ENCODE peak calls at places on chromosomes 11 and 22, in ten cellular contexts. One of them, this sample, is unnamed.

GRCh38 chr11:70466154-70466553 is 67.8 kb downstream of the CTTN start:
- DNase-seq in nucleus accumbens: no peak
- DNase-seq in type B pancreatic cell: no peak
- DNase-seq in T-helper 2 cell: no peak
- DNase-seq in hypothalamus: no peak
- DNase-seq in AG09309: no peak
- DNase-seq in T-helper 1 cell: no peak
- DNase-seq in foreskin fibroblast: no peak
- DNase-seq in progenitor cell of endocrine pancreas: no peak
- DNase-seq in NCI-H460: no peak
- DNase-seq in this sample: no peak

GRCh38 chr11:15327786-15328231 is 213.1 kb downstream of the INSC start:
- DNase-seq in T-helper 2 cell: no peak
- DNase-seq in nucleus accumbens: peak; percentile 38
- DNase-seq in AG09309: no peak
- DNase-seq in type B pancreatic cell: peak; percentile 79
- DNase-seq in progenitor cell of endocrine pancreas: peak; percentile 65
- DNase-seq in foreskin fibroblast: peak; percentile 10
- DNase-seq in T-helper 1 cell: no peak
- DNase-seq in NCI-H460: peak; percentile 8
- DNase-seq in hypothalamus: no peak
- DNase-seq in this sample: no peak

GRCh38 chr22:36594569-36594968 is 65.6 kb upstream of the EIF3D start:
- DNase-seq in T-helper 2 cell: no peak
- DNase-seq in hypothalamus: no peak
- DNase-seq in T-helper 1 cell: no peak
- DNase-seq in progenitor cell of endocrine pancreas: no peak
- DNase-seq in foreskin fibroblast: no peak
- DNase-seq in AG09309: no peak
- DNase-seq in nucleus accumbens: no peak
- DNase-seq in NCI-H460: no peak
- DNase-seq in type B pancreatic cell: no peak
- DNase-seq in this sample: no peak

GRCh38 chr22:50711446-50712340 is 26.3 kb upstream of the ACR start:
- DNase-seq in T-helper 2 cell: no peak
- DNase-seq in foreskin fibroblast: no peak
- DNase-seq in progenitor cell of endocrine pancreas: no peak
- DNase-seq in AG09309: no peak
- DNase-seq in hypothalamus: no peak
- DNase-seq in NCI-H460: no peak
- DNase-seq in nucleus accumbens: no peak
- DNase-seq in T-helper 1 cell: no peak
- DNase-seq in type B pancreatic cell: no peak
- DNase-seq in this sample: no peak

GRCh38 chr22:49738006-49738405 is 89.7 kb downstream of the BRD1 start:
- DNase-seq in T-helper 1 cell: no peak
- DNase-seq in progenitor cell of endocrine pancreas: no peak
- DNase-seq in hypothalamus: no peak
- DNase-seq in type B pancreatic cell: no peak
- DNase-seq in T-helper 2 cell: no peak
- DNase-seq in AG09309: no peak
- DNase-seq in foreskin fibroblast: no peak
- DNase-seq in NCI-H460: no peak
- DNase-seq in nucleus accumbens: no peak
- DNase-seq in this sample: no peak

GRCh38 chr11:2780850-2781412 is 81.1 kb upstream of the KCNQ1OT1 start:
- DNase-seq in NCI-H460: no peak
- DNase-seq in T-helper 2 cell: no peak
- DNase-seq in progenitor cell of endocrine pancreas: no peak
- DNase-seq in type B pancreatic cell: no peak
- DNase-seq in foreskin fibroblast: no peak
- DNase-seq in T-helper 1 cell: no peak
- DNase-seq in AG09309: no peak
- DNase-seq in hypothalamus: no peak
- DNase-seq in nucleus accumbens: no peak
- DNase-seq in this sample: no peak

GRCh38 chr11:88303037-88303436 is 34.5 kb downstream of the CTSC start:
- DNase-seq in NCI-H460: no peak
- DNase-seq in T-helper 2 cell: no peak
- DNase-seq in AG09309: no peak
- DNase-seq in hypothalamus: no peak
- DNase-seq in foreskin fibroblast: no peak
- DNase-seq in nucleus accumbens: no peak
- DNase-seq in progenitor cell of endocrine pancreas: no peak
- DNase-seq in type B pancreatic cell: no peak
- DNase-seq in T-helper 1 cell: no peak
- DNase-seq in this sample: no peak

GRCh38 chr11:65883058-65883761 is 3.6 kb downstream of the CTSW start:
- DNase-seq in progenitor cell of endocrine pancreas: no peak
- DNase-seq in type B pancreatic cell: no peak
- DNase-seq in nucleus accumbens: no peak
- DNase-seq in T-helper 2 cell: no peak
- DNase-seq in T-helper 1 cell: no peak
- DNase-seq in AG09309: no peak
- DNase-seq in foreskin fibroblast: no peak
- DNase-seq in hypothalamus: no peak
- DNase-seq in NCI-H460: no peak
- DNase-seq in this sample: no peak

GRCh38 chr11:86934263-86934932 is 20.8 kb downstream of the FZD4 start:
- DNase-seq in NCI-H460: no peak
- DNase-seq in type B pancreatic cell: no peak
- DNase-seq in T-helper 2 cell: no peak
- DNase-seq in T-helper 1 cell: no peak
- DNase-seq in nucleus accumbens: no peak
- DNase-seq in hypothalamus: no peak
- DNase-seq in progenitor cell of endocrine pancreas: no peak
- DNase-seq in foreskin fibroblast: no peak
- DNase-seq in AG09309: no peak
- DNase-seq in this sample: no peak

GRCh38 chr11:72429626-72430025 is 4.7 kb downstream of the CLPB start:
- DNase-seq in NCI-H460: no peak
- DNase-seq in T-helper 2 cell: no peak
- DNase-seq in progenitor cell of endocrine pancreas: no peak
- DNase-seq in type B pancreatic cell: no peak
- DNase-seq in T-helper 1 cell: no peak
- DNase-seq in AG09309: no peak
- DNase-seq in foreskin fibroblast: no peak
- DNase-seq in hypothalamus: no peak
- DNase-seq in nucleus accumbens: no peak
- DNase-seq in this sample: no peak

GRCh38 chr22:31829505-31829904 is 75.7 kb downstream of the DEPDC5 start:
- DNase-seq in progenitor cell of endocrine pancreas: no peak
- DNase-seq in T-helper 1 cell: no peak
- DNase-seq in type B pancreatic cell: no peak
- DNase-seq in hypothalamus: no peak
- DNase-seq in NCI-H460: peak; percentile 35
- DNase-seq in T-helper 2 cell: no peak
- DNase-seq in nucleus accumbens: no peak
- DNase-seq in AG09309: peak; percentile 73
- DNase-seq in foreskin fibroblast: peak; percentile 95
- DNase-seq in this sample: peak; percentile 21

GRCh38 chr22:50306753-50307749 is at the start of gene PLXNB2:
- DNase-seq in nucleus accumbens: peak; percentile 78
- DNase-seq in progenitor cell of endocrine pancreas: peak; percentile 70
- DNase-seq in NCI-H460: peak; percentile 54
- DNase-seq in AG09309: no peak
- DNase-seq in foreskin fibroblast: peak; percentile 93
- DNase-seq in type B pancreatic cell: peak; percentile 87
- DNase-seq in hypothalamus: peak; percentile 52
- DNase-seq in T-helper 1 cell: no peak
- DNase-seq in T-helper 2 cell: no peak
- DNase-seq in this sample: no peak

GRCh38 chr11:3109434-3109833 is 52.2 kb upstream of the CARS1 start:
- DNase-seq in T-helper 1 cell: no peak
- DNase-seq in AG09309: no peak
- DNase-seq in T-helper 2 cell: no peak
- DNase-seq in hypothalamus: no peak
- DNase-seq in foreskin fibroblast: no peak
- DNase-seq in NCI-H460: no peak
- DNase-seq in progenitor cell of endocrine pancreas: no peak
- DNase-seq in type B pancreatic cell: no peak
- DNase-seq in nucleus accumbens: no peak
- DNase-seq in this sample: no peak

GRCh38 chr11:35463211-35463810 is 44.0 kb upstream of the SLC1A2 start:
- DNase-seq in T-helper 2 cell: no peak
- DNase-seq in progenitor cell of endocrine pancreas: no peak
- DNase-seq in NCI-H460: no peak
- DNase-seq in foreskin fibroblast: no peak
- DNase-seq in T-helper 1 cell: no peak
- DNase-seq in type B pancreatic cell: no peak
- DNase-seq in AG09309: no peak
- DNase-seq in nucleus accumbens: peak; percentile 59
- DNase-seq in hypothalamus: peak; percentile 38
- DNase-seq in this sample: no peak

GRCh38 chr11:87460842-87461637 is 423.3 kb downstream of the TMEM135 start:
- DNase-seq in progenitor cell of endocrine pancreas: no peak
- DNase-seq in T-helper 1 cell: no peak
- DNase-seq in nucleus accumbens: no peak
- DNase-seq in T-helper 2 cell: no peak
- DNase-seq in AG09309: no peak
- DNase-seq in NCI-H460: no peak
- DNase-seq in foreskin fibroblast: no peak
- DNase-seq in type B pancreatic cell: no peak
- DNase-seq in hypothalamus: no peak
- DNase-seq in this sample: no peak

GRCh38 chr11:128205796-128206195 is 381.6 kb downstream of the ETS1 start:
- DNase-seq in T-helper 2 cell: no peak
- DNase-seq in hypothalamus: no peak
- DNase-seq in nucleus accumbens: no peak
- DNase-seq in AG09309: no peak
- DNase-seq in type B pancreatic cell: no peak
- DNase-seq in NCI-H460: no peak
- DNase-seq in foreskin fibroblast: peak; percentile 18
- DNase-seq in T-helper 1 cell: no peak
- DNase-seq in progenitor cell of endocrine pancreas: no peak
- DNase-seq in this sample: no peak

GRCh38 chr11:63535734-63536133 is 874 bp upstream of the PLAAT4 start:
- DNase-seq in hypothalamus: no peak
- DNase-seq in T-helper 1 cell: peak; percentile 12
- DNase-seq in nucleus accumbens: no peak
- DNase-seq in progenitor cell of endocrine pancreas: no peak
- DNase-seq in AG09309: no peak
- DNase-seq in foreskin fibroblast: no peak
- DNase-seq in type B pancreatic cell: no peak
- DNase-seq in T-helper 2 cell: no peak
- DNase-seq in NCI-H460: no peak
- DNase-seq in this sample: no peak

GRCh38 chr22:27686534-27686933 is 115.0 kb downstream of the MN1 start:
- DNase-seq in T-helper 1 cell: no peak
- DNase-seq in progenitor cell of endocrine pancreas: no peak
- DNase-seq in NCI-H460: peak; percentile 85
- DNase-seq in T-helper 2 cell: no peak
- DNase-seq in foreskin fibroblast: peak; percentile 87
- DNase-seq in AG09309: no peak
- DNase-seq in type B pancreatic cell: no peak
- DNase-seq in nucleus accumbens: peak; percentile 87
- DNase-seq in hypothalamus: no peak
- DNase-seq in this sample: peak; percentile 100

GRCh38 chr11:121613724-121614123 is 161.0 kb upstream of the SORL1-AS1 start:
- DNase-seq in T-helper 1 cell: no peak
- DNase-seq in T-helper 2 cell: no peak
- DNase-seq in progenitor cell of endocrine pancreas: no peak
- DNase-seq in AG09309: no peak
- DNase-seq in hypothalamus: no peak
- DNase-seq in nucleus accumbens: no peak
- DNase-seq in NCI-H460: no peak
- DNase-seq in type B pancreatic cell: no peak
- DNase-seq in foreskin fibroblast: peak; percentile 66
- DNase-seq in this sample: peak; percentile 47

GRCh38 chr11:70153133-70153727 is 49.9 kb upstream of the FADD start:
- DNase-seq in NCI-H460: no peak
- DNase-seq in AG09309: no peak
- DNase-seq in progenitor cell of endocrine pancreas: no peak
- DNase-seq in T-helper 2 cell: no peak
- DNase-seq in foreskin fibroblast: no peak
- DNase-seq in T-helper 1 cell: no peak
- DNase-seq in type B pancreatic cell: no peak
- DNase-seq in nucleus accumbens: no peak
- DNase-seq in hypothalamus: no peak
- DNase-seq in this sample: no peak

GRCh38 chr22:44436656-44437492 is 61.2 kb downstream of the RTL6 start:
- DNase-seq in nucleus accumbens: no peak
- DNase-seq in T-helper 2 cell: no peak
- DNase-seq in progenitor cell of endocrine pancreas: no peak
- DNase-seq in AG09309: no peak
- DNase-seq in foreskin fibroblast: no peak
- DNase-seq in T-helper 1 cell: no peak
- DNase-seq in hypothalamus: no peak
- DNase-seq in type B pancreatic cell: no peak
- DNase-seq in NCI-H460: no peak
- DNase-seq in this sample: no peak

GRCh38 chr11:58647866-58648265 is 25.4 kb downstream of the CNTF start:
- DNase-seq in foreskin fibroblast: no peak
- DNase-seq in T-helper 2 cell: no peak
- DNase-seq in progenitor cell of endocrine pancreas: no peak
- DNase-seq in NCI-H460: no peak
- DNase-seq in hypothalamus: no peak
- DNase-seq in nucleus accumbens: no peak
- DNase-seq in AG09309: no peak
- DNase-seq in type B pancreatic cell: no peak
- DNase-seq in T-helper 1 cell: no peak
- DNase-seq in this sample: no peak

GRCh38 chr11:71556018-71556417 is 7.8 kb downstream of the KRTAP5-9 start:
- DNase-seq in T-helper 1 cell: no peak
- DNase-seq in hypothalamus: no peak
- DNase-seq in AG09309: no peak
- DNase-seq in progenitor cell of endocrine pancreas: no peak
- DNase-seq in T-helper 2 cell: no peak
- DNase-seq in nucleus accumbens: no peak
- DNase-seq in foreskin fibroblast: no peak
- DNase-seq in NCI-H460: no peak
- DNase-seq in type B pancreatic cell: no peak
- DNase-seq in this sample: no peak

GRCh38 chr11:34647131-34647530 is 26.2 kb downstream of the EHF start:
- DNase-seq in NCI-H460: no peak
- DNase-seq in T-helper 1 cell: no peak
- DNase-seq in hypothalamus: no peak
- DNase-seq in type B pancreatic cell: no peak
- DNase-seq in nucleus accumbens: no peak
- DNase-seq in T-helper 2 cell: no peak
- DNase-seq in foreskin fibroblast: peak; percentile 88
- DNase-seq in AG09309: no peak
- DNase-seq in progenitor cell of endocrine pancreas: no peak
- DNase-seq in this sample: no peak

GRCh38 chr11:18575361-18575760 is 13.2 kb downstream of the UEVLD start:
- DNase-seq in hypothalamus: no peak
- DNase-seq in NCI-H460: no peak
- DNase-seq in foreskin fibroblast: no peak
- DNase-seq in progenitor cell of endocrine pancreas: no peak
- DNase-seq in T-helper 1 cell: no peak
- DNase-seq in type B pancreatic cell: no peak
- DNase-seq in T-helper 2 cell: no peak
- DNase-seq in nucleus accumbens: no peak
- DNase-seq in AG09309: no peak
- DNase-seq in this sample: no peak